ENCODE peak calls at places on chromosomes 3 and 15, in five cellular contexts. M is AG04450; J is activated CD8-positive, alpha-beta memory T cell treated with anti-CD3 and anti-CD28 coated beads, Interleukin-2, amount 50 U/mL, for 48 hours; E is NCI-H1105; V is substantia nigra. G is an unnamed sample.

GRCh38 chr3:109081746-109082510 is 36.0 kb downstream of the MORC1 start:
- DNase-seq in M (peak), J (peak), E (peak), V (no peak), G (no peak)

GRCh38 chr3:114454592-114455251 is 160.9 kb downstream of the TIGIT start:
- DNase-seq in M (no peak), J (no peak), E (peak), V (peak), G (no peak)

GRCh38 chr3:127439621-127440020 is 150.9 kb downstream of the TPRA1 start:
- DNase-seq in M (no peak), J (no peak), E (no peak), V (no peak), G (peak)

GRCh38 chr15:42547926-42548257 is 701 bp downstream of the LRRC57 start:
- DNase-seq in M (no peak), J (no peak), E (no peak), V (no peak), G (no peak)

GRCh38 chr3:188956839-188957489 is 214.8 kb upstream of the TPRG1 start:
- DNase-seq in M (no peak), J (no peak), E (peak), V (no peak), G (no peak)

GRCh38 chr15:74208496-74208895 is 5.9 kb upstream of the STRA6 start:
- DNase-seq in M (no peak), J (no peak), E (no peak), V (no peak), G (no peak)

GRCh38 chr3:42960282-42960681 is 18.8 kb upstream of the GASK1A start:
- DNase-seq in M (no peak), J (no peak), E (no peak), V (no peak), G (no peak)

GRCh38 chr15:101244889-101245668 is 6.8 kb downstream of the CHSY1 start:
- DNase-seq in M (no peak), J (no peak), E (no peak), V (no peak), G (no peak)

GRCh38 chr3:191255156-191255555 is 56.1 kb downstream of the OSTN start:
- DNase-seq in M (no peak), J (no peak), E (no peak), V (no peak), G (no peak)

GRCh38 chr3:152245498-152246175 is 23.1 kb upstream of the MBNL1 start:
- DNase-seq in M (no peak), J (no peak), E (no peak), V (no peak), G (no peak)

GRCh38 chr15:70748281-70748747 is 15.0 kb downstream of the UACA start:
- DNase-seq in M (no peak), J (no peak), E (no peak), V (no peak), G (no peak)

GRCh38 chr3:146504546-146505197 is 35.3 kb upstream of the PLSCR2 start:
- DNase-seq in M (no peak), J (no peak), E (no peak), V (no peak), G (no peak)

GRCh38 chr3:66405701-66406091 is 95.1 kb downstream of the LRIG1 start:
- DNase-seq in M (peak), J (no peak), E (no peak), V (peak), G (peak)

GRCh38 chr3:142723968-142724681 is at the start of gene TRPC1:
- DNase-seq in M (peak), J (peak), E (peak), V (peak), G (peak)

GRCh38 chr3:136351351-136351750 is 101.2 kb downstream of the PCCB start:
- DNase-seq in M (no peak), J (no peak), E (no peak), V (no peak), G (no peak)

GRCh38 chr15:95646484-95646883 is 684.0 kb upstream of the NR2F2 start:
- DNase-seq in M (no peak), J (no peak), E (no peak), V (no peak), G (no peak)

GRCh38 chr3:101414121-101414520 is 93.7 kb upstream of the IMPG2 start:
- DNase-seq in M (no peak), J (no peak), E (peak), V (no peak), G (no peak)

GRCh38 chr3:32614956-32615355 is 44.3 kb upstream of the DYNC1LI1 start:
- DNase-seq in M (peak), J (no peak), E (no peak), V (no peak), G (no peak)

GRCh38 chr3:126553284-126553811 is 5.4 kb downstream of the C3orf22 start:
- DNase-seq in M (no peak), J (peak), E (no peak), V (no peak), G (peak)

GRCh38 chr15:79321876-79322275 is 11.0 kb downstream of the TMED3 start:
- DNase-seq in M (no peak), J (no peak), E (no peak), V (no peak), G (no peak)

GRCh38 chr3:156817931-156818765 is 8.0 kb upstream of the LEKR1 start:
- DNase-seq in M (no peak), J (no peak), E (no peak), V (no peak), G (no peak)

GRCh38 chr3:98780343-98780742 is 17.2 kb downstream of the ST3GAL6 start:
- DNase-seq in M (no peak), J (no peak), E (no peak), V (no peak), G (no peak)

GRCh38 chr3:71226565-71227281 is 356.8 kb downstream of the FOXP1 start:
- DNase-seq in M (no peak), J (peak), E (no peak), V (no peak), G (no peak)

GRCh38 chr15:33309602-33310276 is 1.0 kb upstream of the RYR3 start:
- DNase-seq in M (no peak), J (no peak), E (no peak), V (no peak), G (no peak)

GRCh38 chr3:89851974-89852621 is 744.7 kb downstream of the EPHA3 start:
- DNase-seq in M (no peak), J (no peak), E (no peak), V (no peak), G (no peak)

GRCh38 chr3:59424268-59425010 is 374.6 kb upstream of the CFAP20DC start:
- DNase-seq in M (peak), J (no peak), E (no peak), V (no peak), G (no peak)

GRCh38 chr15:82044373-82045178 is 1.2 kb downstream of the MEX3B start:
- DNase-seq in M (peak), J (peak), E (no peak), V (no peak), G (no peak)

GRCh38 chr15:74727727-74728126 is 2.4 kb upstream of the CYP1A1 start:
- DNase-seq in M (no peak), J (no peak), E (no peak), V (no peak), G (peak)

G was measured in coronary artery.